ENCODE peak calls at places on chromosomes 6 and 20, in eight cellular contexts. W, E, O, G, X, P, F and Q are unnamed samples. For H3K4me1, the result is how much of the 10 kb centered on the place peaks cover.

GRCh38 chr20:9028419-9028818 is 40.5 kb upstream of the PLCB4 start:
- DNase-seq in W (no peak), O (no peak), E (no peak), X (no peak), P (no peak), F (no peak), G (no peak), Q (no peak)

GRCh38 chr20:64037498-64038213 is 1.7 kb downstream of the C20orf204 start:
- DNase-seq in O (no peak), X (no peak), W (no peak), E (no peak), F (peak), P (no peak), G (no peak), Q (no peak)

GRCh38 chr20:57959018-57959417 is 249.2 kb upstream of the PMEPA1 start:
- DNase-seq in W (no peak), X (no peak), F (no peak), P (no peak), G (no peak), E (no peak), O (no peak), Q (peak)

GRCh38 chr20:31827059-31827458 is 7.9 kb downstream of the MYLK2 start:
- DNase-seq in O (no peak), F (no peak), P (no peak), X (no peak), W (no peak), G (no peak), E (no peak), Q (peak)

GRCh38 chr6:7505196-7505699 is 36.2 kb upstream of the DSP start:
- DNase-seq in O (no peak), P (peak), G (peak), W (peak), F (no peak), E (peak), X (no peak), Q (no peak)

GRCh38 chr20:63102720-63103375 is 96.1 kb upstream of the BHLHE23 start:
- DNase-seq in O (peak), X (no peak), F (no peak), E (peak), G (peak), P (peak), W (no peak), Q (peak)

GRCh38 chr6:154298297-154298696 is 58.3 kb downstream of the IPCEF1 start:
- DNase-seq in O (no peak), E (no peak), G (peak), P (peak), W (no peak), F (no peak), X (no peak), Q (no peak)

GRCh38 chr6:17169291-17169690 is 67.4 kb downstream of the STMND1 start:
- DNase-seq in O (no peak), X (no peak), F (no peak), E (no peak), G (no peak), P (no peak), W (no peak), Q (peak)

GRCh38 chr6:52728394-52728793 is 34.9 kb downstream of the GSTA2 start:
- DNase-seq in X (no peak), P (no peak), E (no peak), F (peak), G (no peak), O (no peak), W (no peak), Q (no peak)

GRCh38 chr20:61744691-61745396 is 320.8 kb downstream of the TAF4 start:
- DNase-seq in W (peak), G (no peak), X (no peak), F (no peak), E (no peak), O (no peak), P (no peak), Q (no peak)

GRCh38 chr6:155174576-155175174 is 89.1 kb upstream of the CLDN20 start:
- DNase-seq in W (peak), O (no peak), P (peak), E (peak), G (peak), X (no peak), F (peak), Q (peak)

GRCh38 chr6:156848123-156848522 is 70.9 kb downstream of the ARID1B start:
- DNase-seq in E (no peak), O (no peak), F (no peak), X (no peak), W (no peak), G (no peak), P (no peak), Q (no peak)

GRCh38 chr20:58433759-58434158 is 44.7 kb downstream of the VAPB start:
- DNase-seq in E (no peak), X (no peak), F (no peak), G (peak), O (no peak), W (peak), P (peak), Q (no peak)

GRCh38 chr6:90256698-90257485 is 39.8 kb downstream of the BACH2 start:
- DNase-seq in O (no peak), E (no peak), F (no peak), W (no peak), X (no peak), P (peak), G (peak), Q (no peak)

GRCh38 chr6:167232355-167232754 is 58.8 kb upstream of the UNC93A start:
- DNase-seq in F (no peak), G (no peak), E (no peak), P (no peak), O (no peak), X (no peak), W (no peak), Q (no peak)

GRCh38 chr6:127494240-127494767 is 24.8 kb downstream of the MTCL3 start:
- DNase-seq in P (no peak), E (no peak), G (no peak), W (no peak), O (no peak), X (no peak), F (no peak), Q (no peak)

GRCh38 chr20:19992996-19993908 is 23.9 kb upstream of the NAA20 start:
- DNase-seq in P (peak), O (no peak), X (no peak), W (peak), E (no peak), G (peak), F (no peak), Q (no peak)

GRCh38 chr6:87697581-87698552 is 4.2 kb downstream of the AKIRIN2 start:
- DNase-seq in W (peak), E (no peak), F (no peak), P (peak), G (peak), X (no peak), O (no peak), Q (no peak)

GRCh38 chr6:108497883-108498282 is 62.8 kb upstream of the FOXO3 start:
- DNase-seq in W (peak), P (peak), G (peak), F (peak), E (no peak), O (no peak), X (no peak), Q (no peak)

GRCh38 chr6:46453221-46453620 is 38.0 kb downstream of the RCAN2 start:
- DNase-seq in F (no peak), X (no peak), W (no peak), G (no peak), E (no peak), P (no peak), O (no peak), Q (no peak)

GRCh38 chr6:56279346-56280080 is 32.1 kb upstream of the COL21A1 start:
- DNase-seq in P (peak), G (no peak), E (no peak), X (no peak), O (no peak), F (no peak), W (peak), Q (no peak)

GRCh38 chr6:35727206-35727934 is 9.5 kb upstream of the ARMC12 start:
- DNase-seq in F (peak), O (peak), E (peak), W (peak), P (peak), G (peak), X (peak), Q (peak)

GRCh38 chr6:169981568-169981967 is 230.1 kb downstream of the ERMARD start:
- DNase-seq in X (no peak), G (no peak), P (no peak), O (no peak), F (no peak), E (no peak), W (no peak), Q (no peak)

GRCh38 chr20:21623074-21623780 is 82.2 kb upstream of the PAX1 start:
- DNase-seq in E (no peak), P (no peak), W (no peak), O (no peak), F (peak), G (no peak), X (peak), Q (no peak)

GRCh38 chr6:99592900-99593299 is 13.7 kb upstream of the PRDM13 start:
- DNase-seq in W (no peak), G (peak), F (no peak), O (no peak), X (peak), P (no peak), E (no peak), Q (no peak)

GRCh38 chr6:121652726-121653623 is 217.5 kb downstream of the GJA1 start:
- DNase-seq in G (peak), P (peak), W (peak), F (no peak), X (no peak), E (no peak), O (peak), Q (no peak)

GRCh38 chr6:169274761-169275160 is 21.1 kb upstream of the THBS2 start:
- DNase-seq in O (no peak), E (no peak), F (no peak), P (no peak), G (no peak), W (no peak), X (peak), Q (no peak)

GRCh38 chr20:9617062-9617461 is 102.7 kb downstream of the LAMP5 start:
- DNase-seq in F (peak), G (peak), X (no peak), O (peak), W (peak), P (peak), E (peak), Q (peak)

GRCh38 chr20:11901127-11901526 is 16.6 kb upstream of the BTBD3 start:
- DNase-seq in P (no peak), X (no peak), F (no peak), E (no peak), O (no peak), G (no peak), W (no peak), Q (no peak)

GRCh38 chr6:109760208-109760607 is 69.1 kb downstream of the FIG4 start:
- DNase-seq in E (no peak), P (no peak), O (no peak), W (no peak), X (no peak), F (no peak), G (no peak), Q (no peak)

GRCh38 chr6:150090328-150090727 is 21.4 kb upstream of the ULBP3 start:
- DNase-seq in G (no peak), P (no peak), X (no peak), F (no peak), W (no peak), O (no peak), E (no peak), Q (no peak)

GRCh38 chr6:149476789-149477455 is 7.9 kb downstream of the ZC3H12D start:
- DNase-seq in E (no peak), X (no peak), G (no peak), P (no peak), O (no peak), W (no peak), F (no peak), Q (no peak)

GRCh38 chr6:16821834-16822264 is 60.6 kb upstream of the ATXN1 start:
- DNase-seq in X (no peak), W (peak), F (no peak), P (peak), E (no peak), G (no peak), O (no peak), Q (no peak)

GRCh38 chr6:79525272-79526100 is 11.7 kb downstream of the LCA5 start:
- DNase-seq in E (peak), G (no peak), W (peak), X (no peak), O (no peak), F (no peak), P (peak), Q (peak)

GRCh38 chr6:61586934-61587537 is 699.0 kb downstream of the KHDRBS2 start:
- DNase-seq in O (no peak), X (no peak), P (no peak), W (no peak), F (no peak), G (no peak), E (peak), Q (no peak)

GRCh38 chr6:13484138-13484708 is 3.2 kb downstream of the GFOD1 start:
- DNase-seq in G (no peak), X (no peak), P (peak), E (no peak), O (no peak), W (no peak), F (no peak), Q (no peak)
- H3K4me1 ChIP-seq in G (under half), X (under half), P (under half), E (under half), O (half or more), W (under half), F (under half), Q (half or more)

GRCh38 chr6:151408858-151409257 is 17.5 kb upstream of the ZBTB2 start:
- DNase-seq in P (no peak), F (no peak), W (no peak), X (no peak), E (no peak), G (no peak), O (no peak), Q (no peak)

GRCh38 chr6:151399679-151400078 is 8.3 kb upstream of the ZBTB2 start:
- DNase-seq in F (no peak), X (no peak), P (no peak), O (no peak), G (no peak), E (no peak), W (no peak), Q (no peak)

GRCh38 chr6:151400473-151400872 is 9.1 kb upstream of the ZBTB2 start:
- DNase-seq in X (no peak), G (no peak), P (no peak), O (no peak), E (no peak), F (no peak), W (no peak), Q (no peak)

GRCh38 chr6:151402228-151402627 is 10.9 kb upstream of the ZBTB2 start:
- DNase-seq in O (no peak), E (no peak), W (no peak), F (no peak), X (no peak), P (peak), G (no peak), Q (no peak)

GRCh38 chr6:151403919-151404308 is 12.6 kb upstream of the ZBTB2 start:
- DNase-seq in P (no peak), W (no peak), G (no peak), E (no peak), O (no peak), F (no peak), X (no peak), Q (no peak)
- H3K4me1 ChIP-seq in P (under half), W (under half), G (under half), E (under half), O (under half), F (under half), X (under half), Q (under half)

GRCh38 chr6:14501240-14501639 is 383.7 kb downstream of the CD83 start:
- DNase-seq in W (peak), G (peak), X (no peak), P (no peak), O (no peak), E (no peak), F (no peak), Q (no peak)

GRCh38 chr6:14501914-14502313 is 384.3 kb downstream of the CD83 start:
- DNase-seq in P (no peak), F (no peak), O (no peak), E (no peak), X (no peak), W (no peak), G (no peak), Q (no peak)

GRCh38 chr6:14499804-14500203 is 382.2 kb downstream of the CD83 start:
- DNase-seq in F (no peak), E (no peak), X (no peak), O (no peak), G (peak), P (no peak), W (peak), Q (no peak)

GRCh38 chr6:14498748-14499147 is 381.2 kb downstream of the CD83 start:
- DNase-seq in O (no peak), W (no peak), P (no peak), X (no peak), F (no peak), E (no peak), G (no peak), Q (no peak)

DNA sequence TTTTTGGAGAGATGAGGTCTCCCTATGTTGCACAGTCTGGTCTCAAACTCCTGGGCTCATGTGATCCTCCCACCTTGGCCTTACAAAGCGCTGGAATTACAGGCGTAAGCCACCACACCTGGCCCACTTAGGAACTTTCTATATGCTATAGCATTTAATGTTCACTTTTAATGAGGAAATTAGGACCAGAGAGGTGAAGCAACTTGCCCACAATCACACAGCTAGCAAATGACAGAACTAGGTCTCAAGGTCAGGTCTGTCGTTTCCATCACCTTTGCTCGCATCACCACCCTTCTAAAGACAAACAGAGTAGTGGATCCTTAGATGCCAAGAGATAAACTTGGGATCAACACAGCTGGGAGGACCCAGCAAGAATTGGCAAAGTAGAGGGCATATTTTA is 381.7 kb downstream of the CD83 start:
- DNase-seq in F (no peak), E (no peak), X (no peak), O (no peak), P (no peak), G (no peak), W (no peak), Q (no peak)
- H3K4me1 ChIP-seq in F (under half), E (under half), X (under half), O (under half), P (under half), G (under half), W (under half), Q (under half)

DNA sequence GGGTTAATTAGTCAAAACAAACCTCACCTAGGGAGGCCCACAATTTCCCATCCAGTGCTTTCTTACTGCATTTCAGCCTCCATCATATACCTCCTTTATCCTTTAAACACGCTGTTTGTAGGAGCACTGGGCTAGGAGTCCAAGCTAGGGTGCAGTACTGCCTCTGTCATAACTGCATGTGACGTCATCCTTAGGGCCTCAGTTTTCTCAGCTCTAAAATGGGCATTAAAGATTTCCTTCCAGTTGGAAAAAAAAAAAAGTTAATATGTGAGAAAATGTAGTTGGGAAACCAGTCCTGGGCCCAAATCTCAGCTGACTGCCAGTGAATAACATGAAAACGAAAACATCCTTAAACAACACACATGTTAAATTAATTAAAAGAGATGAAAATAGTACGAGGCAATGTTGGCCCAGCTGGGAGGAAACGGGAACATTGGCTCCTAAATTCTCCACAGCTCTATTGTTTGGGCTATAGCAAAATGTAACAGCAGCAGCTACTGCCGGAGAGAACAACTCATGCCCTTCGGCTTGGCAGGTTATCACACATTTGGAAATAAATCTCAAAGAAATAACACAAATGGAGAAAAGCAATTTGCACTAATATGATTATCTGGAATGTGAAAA is 79.9 kb upstream of the CCDC167 start:
- DNase-seq in F (no peak), P (no peak), G (no peak), E (no peak), O (no peak), W (no peak), X (no peak), Q (no peak)
- H3K4me1 ChIP-seq in F (under half), P (under half), G (under half), E (under half), O (under half), W (under half), X (under half), Q (under half)

DNA sequence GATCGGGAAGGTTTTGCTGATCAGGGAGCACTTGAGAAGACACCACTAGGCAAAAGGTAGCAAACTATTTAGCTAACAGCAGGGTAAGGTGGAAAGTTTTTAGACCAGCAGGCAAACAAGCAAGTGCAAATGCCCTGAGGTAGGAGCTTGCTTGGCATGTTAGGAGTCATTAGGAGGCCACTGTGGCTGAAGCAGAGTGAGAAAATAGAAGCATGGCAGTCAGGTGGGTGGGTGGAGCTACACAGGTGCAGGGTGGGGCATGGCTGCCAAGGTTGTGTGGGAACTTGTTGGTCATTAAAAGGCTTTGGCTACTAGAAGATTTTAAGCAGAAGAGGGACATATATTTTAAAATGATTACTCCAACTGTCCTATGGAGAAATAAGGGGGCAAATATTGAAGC is 77.3 kb downstream of the EDN1 start:
- DNase-seq in W (no peak), F (no peak), E (no peak), P (no peak), O (no peak), G (no peak), X (no peak), Q (no peak)
- H3K4me1 ChIP-seq in W (under half), F (under half), E (under half), P (under half), O (under half), G (under half), X (under half), Q (under half)

GRCh38 chr6:128513878-128514277 is 6.5 kb downstream of the PTPRK start:
- DNase-seq in X (no peak), O (no peak), F (no peak), P (no peak), W (no peak), G (no peak), E (no peak), Q (no peak)
- H3K4me1 ChIP-seq in X (under half), O (half or more), F (under half), P (under half), W (under half), G (half or more), E (under half), Q (under half)

DNA sequence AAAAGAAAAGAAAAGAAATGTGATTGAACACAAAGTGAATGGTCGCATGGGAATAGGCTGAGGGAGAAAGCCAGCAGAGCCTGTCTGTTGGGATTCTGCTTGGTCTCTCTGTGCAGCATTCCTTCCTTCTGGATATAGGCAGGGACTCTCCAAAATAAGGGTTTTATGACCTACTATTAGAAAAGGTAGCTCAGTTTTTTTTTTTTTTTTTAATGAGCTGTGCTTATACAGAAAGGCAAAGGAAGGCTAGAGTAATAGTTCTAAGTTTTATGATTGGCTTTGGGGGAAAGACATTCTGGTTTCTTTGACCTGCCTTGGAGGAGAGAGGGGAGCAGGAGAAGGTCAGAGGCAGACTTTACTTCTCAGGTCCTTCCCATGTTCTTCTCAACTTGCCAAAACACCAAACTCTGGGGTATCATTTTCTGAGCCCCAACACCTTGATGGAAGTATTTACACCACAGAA is 18.8 kb upstream of the IER3 start:
- DNase-seq in E (no peak), X (no peak), F (peak), P (no peak), W (peak), O (no peak), G (no peak), Q (no peak)
- H3K4me1 ChIP-seq in E (under half), X (under half), F (under half), P (under half), W (under half), O (half or more), G (under half), Q (under half)

GRCh38 chr20:46006031-46006430 is 2.7 kb upstream of the MMP9 start:
- DNase-seq in E (no peak), O (no peak), W (no peak), X (no peak), F (no peak), G (no peak), P (no peak), Q (no peak)
- H3K4me1 ChIP-seq in E (under half), O (under half), W (under half), X (under half), F (under half), G (under half), P (under half), Q (under half)